ENCODE peak calls at places on chromosomes 13 and 19, in nine cellular contexts. B, I, E, C, F, Z, S, Y and G are unnamed samples.

GRCh38 chr13:80824231-80824630 is 483.3 kb upstream of the SPRY2 start:
- DNase-seq in B (no peak), I (no peak), E (no peak), C (no peak), F (no peak), Z (no peak), S (no peak), Y (no peak), G (no peak)

GRCh38 chr19:48390188-48391099 is 907 bp downstream of the KDELR1 start:
- DNase-seq in B (peak; percentile 68), I (no peak), E (no peak), C (peak; percentile 48), F (no peak), Z (peak; percentile 53), S (peak; percentile 48), Y (peak; percentile 76), G (peak; percentile 68)

GRCh38 chr13:35882722-35883497 is 248.3 kb downstream of the DCLK1 start:
- DNase-seq in B (no peak), I (no peak), E (no peak), C (no peak), F (no peak), Z (no peak), S (no peak), Y (no peak), G (no peak)

GRCh38 chr19:36939153-36939552 is 23.0 kb downstream of the ZNF568 start:
- DNase-seq in B (peak; percentile 2), I (no peak), E (no peak), C (no peak), F (no peak), Z (no peak), S (no peak), Y (no peak), G (no peak)

GRCh38 chr19:4144666-4145261 is 8.7 kb upstream of the CREB3L3 start:
- DNase-seq in B (no peak), I (no peak), E (no peak), C (no peak), F (no peak), Z (peak; percentile 62), S (no peak), Y (peak; percentile 26), G (no peak)

GRCh38 chr13:91725646-91726045 is 327.2 kb downstream of the GPC5 start:
- DNase-seq in B (no peak), I (no peak), E (no peak), C (no peak), F (no peak), Z (no peak), S (no peak), Y (no peak), G (no peak)

GRCh38 chr13:110314516-110315245 is 7.6 kb downstream of the COL4A2 start:
- DNase-seq in B (no peak), I (peak; percentile 77), E (no peak), C (no peak), F (no peak), Z (no peak), S (no peak), Y (peak; percentile 82), G (no peak)

GRCh38 chr13:99031725-99032298 is 53.9 kb upstream of the DOCK9 start:
- DNase-seq in B (no peak), I (no peak), E (no peak), C (no peak), F (no peak), Z (peak; percentile 67), S (no peak), Y (no peak), G (no peak)

GRCh38 chr19:35031072-35031881 is 1.0 kb downstream of the SCN1B start:
- DNase-seq in B (no peak), I (no peak), E (no peak), C (peak; percentile 63), F (no peak), Z (no peak), S (no peak), Y (no peak), G (no peak)

GRCh38 chr13:101611491-101612475 is 159.3 kb downstream of the ITGBL1 start:
- DNase-seq in B (no peak), I (no peak), E (no peak), C (no peak), F (no peak), Z (no peak), S (no peak), Y (no peak), G (no peak)

GRCh38 chr13:74715718-74716117 is 581.5 kb upstream of the KLF12 start:
- DNase-seq in B (no peak), I (no peak), E (no peak), C (no peak), F (no peak), Z (no peak), S (no peak), Y (no peak), G (no peak)

GRCh38 chr13:44686478-44687071 is 110.4 kb upstream of the TSC22D1 start:
- DNase-seq in B (no peak), I (no peak), E (no peak), C (no peak), F (no peak), Z (no peak), S (no peak), Y (no peak), G (no peak)